ENCODE peak calls at places on chromosomes 6 and 20, in six cellular contexts. E, A, F, K, O and Q are unnamed samples.
A peak's percentile ranks its signal among the peaks of the same experiment; 100 is the strongest.

GRCh38 chr6:45163952-45164766 is 164.0 kb upstream of the RUNX2 start:
- DNase-seq in E (no peak), A (no peak), F (no peak), K (no peak), O (no peak), Q (no peak)

GRCh38 chr6:47631248-47632196 is 66.9 kb upstream of the ADGRF4 start:
- DNase-seq in E (no peak), A (no peak), F (no peak), K (peak; percentile 19), O (no peak), Q (no peak)

GRCh38 chr6:39361657-39362486 is 39.4 kb upstream of the KCNK16 start:
- DNase-seq in E (peak; percentile 81), A (no peak), F (peak; percentile 66), K (peak; percentile 88), O (peak; percentile 26), Q (peak; percentile 67)

GRCh38 chr20:19582782-19583181 is 175.3 kb upstream of the RIN2 start:
- DNase-seq in E (no peak), A (no peak), F (no peak), K (no peak), O (no peak), Q (no peak)

GRCh38 chr6:437042-437402 is 45.5 kb downstream of the IRF4 start:
- DNase-seq in E (no peak), A (no peak), F (no peak), K (peak; percentile 3), O (no peak), Q (no peak)

GRCh38 chr6:145749632-145750031 is 14.3 kb upstream of the EPM2A start:
- DNase-seq in E (no peak), A (no peak), F (no peak), K (no peak), O (no peak), Q (no peak)

GRCh38 chr6:45697605-45698004 is 318.1 kb downstream of the CLIC5 start:
- DNase-seq in E (no peak), A (no peak), F (no peak), K (no peak), O (no peak), Q (no peak)

GRCh38 chr6:45054610-45055009 is 273.5 kb upstream of the RUNX2 start:
- DNase-seq in E (no peak), A (no peak), F (no peak), K (no peak), O (no peak), Q (no peak)

GRCh38 chr6:79307321-79308036 is 73.0 kb upstream of the HMGN3 start:
- DNase-seq in E (no peak), A (no peak), F (no peak), K (no peak), O (no peak), Q (no peak)

GRCh38 chr6:27472182-27472616 is 706 bp downstream of the ZNF184 start:
- DNase-seq in E (peak; percentile 83), A (peak; percentile 52), F (no peak), K (peak; percentile 56), O (peak; percentile 39), Q (peak; percentile 77)

GRCh38 chr20:25058051-25058796 is at the start of gene ACSS1:
- DNase-seq in E (peak; percentile 88), A (peak; percentile 57), F (peak; percentile 70), K (peak; percentile 63), O (peak; percentile 71), Q (peak; percentile 78)

GRCh38 chr20:59438201-59438600 is 137.8 kb downstream of the EDN3 start:
- DNase-seq in E (no peak), A (no peak), F (no peak), K (no peak), O (no peak), Q (no peak)

GRCh38 chr6:49333345-49334120 is 129.5 kb downstream of the MMUT start:
- DNase-seq in E (no peak), A (no peak), F (no peak), K (no peak), O (no peak), Q (no peak)

GRCh38 chr20:63538204-63539091 is 1.3 kb upstream of the PTK6 start:
- DNase-seq in E (no peak), A (peak; percentile 91), F (peak; percentile 96), K (no peak), O (peak; percentile 92), Q (peak; percentile 93)

GRCh38 chr6:42417641-42418112 is 34.0 kb downstream of the TRERF1 start:
- DNase-seq in E (no peak), A (no peak), F (no peak), K (no peak), O (no peak), Q (no peak)

GRCh38 chr6:150078788-150079187 is 9.9 kb upstream of the ULBP3 start:
- DNase-seq in E (no peak), A (no peak), F (no peak), K (no peak), O (no peak), Q (peak; percentile 53)

GRCh38 chr20:7695622-7696021 is 244.6 kb downstream of the HAO1 start:
- DNase-seq in E (no peak), A (no peak), F (no peak), K (no peak), O (no peak), Q (no peak)

GRCh38 chr20:23235173-23236027 is 115.2 kb upstream of the NXT1 start:
- DNase-seq in E (no peak), A (no peak), F (peak; percentile 66), K (peak; percentile 44), O (peak; percentile 44), Q (peak; percentile 54)

GRCh38 chr20:24837721-24838456 is 111.2 kb upstream of the CST7 start:
- DNase-seq in E (no peak), A (no peak), F (no peak), K (no peak), O (no peak), Q (no peak)

GRCh38 chr20:42530855-42531674 is 658.6 kb downstream of the PTPRT start:
- DNase-seq in E (no peak), A (no peak), F (no peak), K (peak; percentile 54), O (no peak), Q (no peak)

GRCh38 chr6:18488526-18489270 is 101.5 kb downstream of the RNF144B start:
- DNase-seq in E (no peak), A (no peak), F (no peak), K (no peak), O (no peak), Q (no peak)

GRCh38 chr6:129340983-129341382 is 369.0 kb downstream of the ARHGAP18 start:
- DNase-seq in E (no peak), A (no peak), F (no peak), K (no peak), O (no peak), Q (no peak)

GRCh38 chr6:75337805-75338204 is 53.2 kb upstream of the TMEM30A start:
- DNase-seq in E (no peak), A (no peak), F (no peak), K (no peak), O (no peak), Q (no peak)

GRCh38 chr20:44762466-44763140 is 16.9 kb downstream of the KCNK15 start:
- DNase-seq in E (no peak), A (no peak), F (no peak), K (peak; percentile 76), O (no peak), Q (no peak)

GRCh38 chr20:44765091-44765490 is 19.4 kb downstream of the KCNK15 start:
- DNase-seq in E (no peak), A (no peak), F (no peak), K (no peak), O (no peak), Q (no peak)

GRCh38 chr20:44768256-44768655 is 22.6 kb downstream of the KCNK15 start:
- DNase-seq in E (no peak), A (no peak), F (no peak), K (no peak), O (no peak), Q (no peak)

GRCh38 chr20:44768854-44769480 is 23.3 kb downstream of the KCNK15 start:
- DNase-seq in E (no peak), A (no peak), F (no peak), K (no peak), O (no peak), Q (no peak)

GRCh38 chr20:44765647-44766367 is 20.1 kb downstream of the KCNK15 start:
- DNase-seq in E (no peak), A (no peak), F (peak; percentile 36), K (no peak), O (no peak), Q (no peak)
- H3K9me3 ChIP-seq in E (no peaks in the 10 kb centered on the region), A (no peaks in the 10 kb centered on the region), F (no peaks in the 10 kb centered on the region), K (no peaks in the 10 kb centered on the region), O (no peaks in the 10 kb centered on the region), Q (no peaks in the 10 kb centered on the region)

GRCh38 chr6:16721977-16722376 is 39.3 kb downstream of the ATXN1 start:
- DNase-seq in E (no peak), A (no peak), F (no peak), K (no peak), O (no peak), Q (no peak)

GRCh38 chr6:16727996-16728395 is 33.3 kb downstream of the ATXN1 start:
- DNase-seq in E (no peak), A (no peak), F (no peak), K (no peak), O (no peak), Q (no peak)

GRCh38 chr6:16723833-16724232 is 37.4 kb downstream of the ATXN1 start:
- DNase-seq in E (no peak), A (no peak), F (no peak), K (no peak), O (no peak), Q (no peak)

GRCh38 chr6:16722616-16723015 is 38.6 kb downstream of the ATXN1 start:
- DNase-seq in E (no peak), A (no peak), F (no peak), K (no peak), O (no peak), Q (no peak)

GRCh38 chr6:16725145-16725864 is 36.0 kb downstream of the ATXN1 start:
- DNase-seq in E (no peak), A (no peak), F (no peak), K (no peak), O (no peak), Q (no peak)
- TF ChIP-seq POLR2AphosphoS5 in E (peak; percentile 10), A (no peak), F (no peak), K (no peak), O (no peak), Q (peak; percentile 36)

GRCh38 chr6:40791004-40791403 is 203.8 kb upstream of the LRFN2 start:
- DNase-seq in E (no peak), A (no peak), F (no peak), K (no peak), O (no peak), Q (no peak)
- H3K4me3 ChIP-seq in E (no peak overlapping the region), A (no peak overlapping the region), F (no peak overlapping the region), K (no peak overlapping the region), O (no peak overlapping the region), Q (no peak overlapping the region)

DNA sequence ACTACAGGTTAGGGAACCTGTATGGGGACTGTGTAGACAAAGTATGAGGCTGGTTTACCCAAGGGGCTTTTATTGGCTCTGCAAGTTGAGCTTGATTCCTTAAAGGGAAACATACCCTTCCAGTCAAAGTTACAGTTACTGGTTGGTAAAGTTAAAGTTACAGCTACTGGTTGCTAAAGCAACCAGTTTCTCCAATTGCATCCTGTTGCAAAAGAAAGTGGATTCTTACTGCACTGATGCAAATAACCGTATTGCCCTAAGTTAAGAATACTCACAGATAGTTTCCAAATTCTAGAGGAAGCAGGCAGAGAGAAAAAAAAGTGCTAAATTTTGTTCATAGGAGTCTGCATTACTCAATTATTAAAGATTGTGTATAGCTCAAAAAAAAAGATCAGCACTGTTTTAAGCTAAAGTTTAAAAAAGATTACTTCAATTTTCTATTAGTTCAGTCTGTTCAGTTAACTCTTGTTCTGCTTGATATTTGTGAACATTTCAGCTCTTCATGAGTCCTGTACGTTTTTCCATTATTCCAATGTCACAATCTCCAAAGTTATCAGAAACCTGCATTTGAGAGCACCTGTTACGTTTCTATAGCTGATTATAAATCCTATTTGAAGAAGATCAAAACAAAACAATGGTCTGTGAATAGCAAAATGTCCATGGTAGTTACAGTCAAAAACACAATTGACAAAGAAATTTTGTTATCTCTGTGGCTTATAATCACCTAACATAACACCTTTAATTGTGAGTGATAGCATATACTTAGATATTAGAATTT is 8.6 kb upstream of the IL22RA2 start:
- DNase-seq in E (no peak), A (no peak), F (no peak), K (no peak), O (no peak), Q (no peak)
- H3K9me3 ChIP-seq in E (no peaks in the 10 kb centered on the region), A (peaks cover 50% of the 10 kb centered on the region), F (peaks cover 54% of the 10 kb centered on the region), K (peaks cover 13% of the 10 kb centered on the region), O (no peaks in the 10 kb centered on the region), Q (peaks cover 21% of the 10 kb centered on the region)